ENCODE peak calls at places on chromosomes 2 and 18, in nine cellular contexts. K is MCF 10A; H is lower lobe of right lung; S is AG04449; E is hepatocyte; U is fibroblast of lung; R is CD8-positive, alpha-beta T cell; M is kidney; J is A673. I is an unnamed sample.

GRCh38 chr2:21372654-21373053 is 248.9 kb downstream of the TDRD15 start:
- DNase-seq in M (no peak), U (no peak), J (peak), R (no peak), H (no peak), S (no peak), E (peak), K (peak), I (no peak)

GRCh38 chr2:208595386-208596275 is 189.0 kb downstream of the PTH2R start:
- DNase-seq in K (peak), S (no peak), R (no peak), E (peak), U (peak), J (no peak), M (no peak), H (no peak), I (no peak)

GRCh38 chr2:204608261-204608660 is 63.0 kb downstream of the PARD3B start:
- DNase-seq in H (no peak), M (peak), J (no peak), U (peak), R (no peak), K (no peak), S (peak), E (no peak), I (peak)

GRCh38 chr2:184316911-184317310 is 281.4 kb upstream of the ZNF804A start:
- DNase-seq in H (no peak), S (no peak), R (no peak), M (no peak), K (no peak), E (no peak), U (no peak), J (no peak), I (no peak)

GRCh38 chr2:66874411-66874810 is 439.5 kb downstream of the MEIS1 start:
- DNase-seq in H (no peak), R (no peak), E (no peak), M (no peak), U (peak), J (peak), S (no peak), K (no peak), I (peak)

GRCh38 chr2:47041065-47041464 is 114.0 kb downstream of the STPG4 start:
- DNase-seq in J (no peak), E (peak), U (no peak), S (no peak), M (no peak), K (no peak), H (no peak), R (no peak), I (no peak)

GRCh38 chr2:88818381-88818780 is 126.9 kb downstream of the RPIA start:
- DNase-seq in M (no peak), U (no peak), S (no peak), K (peak), H (no peak), R (no peak), E (no peak), J (no peak), I (no peak)

GRCh38 chr2:20071397-20072383 is 20.3 kb upstream of the LAPTM4A start:
- DNase-seq in H (no peak), K (peak), U (peak), E (peak), S (peak), J (peak), R (no peak), M (no peak), I (peak)

GRCh38 chr2:186903183-186903582 is 54.2 kb upstream of the ZSWIM2 start:
- DNase-seq in R (no peak), U (peak), J (peak), K (peak), S (no peak), M (no peak), H (no peak), E (no peak), I (no peak)

GRCh38 chr18:47184419-47185050 is 8.4 kb upstream of the IER3IP1 start:
- DNase-seq in E (peak), M (no peak), U (peak), K (peak), H (peak), R (no peak), S (no peak), J (no peak), I (peak)

GRCh38 chr2:39228413-39229209 is 15.2 kb downstream of the CDKL4 start:
- DNase-seq in J (no peak), H (no peak), E (no peak), M (no peak), R (no peak), K (no peak), S (no peak), U (peak), I (no peak)

GRCh38 chr2:234682492-234683228 is 185.8 kb upstream of the ARL4C start:
- DNase-seq in H (no peak), J (peak), K (peak), M (no peak), R (no peak), U (peak), S (no peak), E (no peak), I (no peak)

GRCh38 chr2:240066489-240066888 is 13.2 kb upstream of the OR6B3 start:
- DNase-seq in K (no peak), M (no peak), S (no peak), H (no peak), E (no peak), J (no peak), R (no peak), U (no peak), I (no peak)

GRCh38 chr2:60213865-60214657 is 339.4 kb downstream of the BCL11A start:
- DNase-seq in S (no peak), M (no peak), R (no peak), E (peak), J (peak), H (no peak), K (peak), U (no peak), I (no peak)

GRCh38 chr2:21307037-21307436 is 183.3 kb downstream of the TDRD15 start:
- DNase-seq in E (no peak), U (no peak), H (no peak), K (no peak), J (no peak), M (no peak), S (no peak), R (no peak), I (no peak)

GRCh38 chr18:78698914-78699313 is 280.7 kb upstream of the SALL3 start:
- DNase-seq in K (no peak), E (no peak), S (no peak), M (no peak), R (no peak), U (no peak), J (no peak), H (no peak), I (no peak)

GRCh38 chr2:209864716-209865295 is 93.2 kb downstream of the UNC80 start:
- DNase-seq in E (no peak), H (no peak), R (no peak), S (no peak), U (no peak), J (peak), K (no peak), M (peak), I (no peak)

GRCh38 chr18:3972291-3972985 is 482.7 kb downstream of the DLGAP1 start:
- DNase-seq in H (no peak), R (no peak), M (no peak), J (no peak), K (peak), E (no peak), U (peak), S (no peak), I (no peak)

GRCh38 chr18:58785171-58785805 is 79.4 kb upstream of the ZNF532 start:
- DNase-seq in H (no peak), U (peak), J (peak), R (no peak), S (peak), M (peak), E (peak), K (peak), I (peak)
- TF ChIP-seq CTCF in H (no peak), U (no peak), J (no peak), R (no peak), S (peak), M (no peak), E (no peak), K (no peak), I (peak)

GRCh38 chr2:149388120-149388816 is 57.9 kb downstream of the LYPD6 start:
- DNase-seq in J (peak), S (no peak), R (no peak), H (no peak), E (no peak), U (no peak), M (no peak), K (peak), I (no peak)
- TF ChIP-seq CTCF in J (peak), S (no peak), R (no peak), H (no peak), E (peak), U (no peak), M (no peak), K (no peak), I (peak)

GRCh38 chr2:231227309-231228162 is 29.1 kb downstream of the ARMC9 start:
- DNase-seq in E (peak), J (peak), U (peak), M (no peak), S (peak), H (no peak), K (peak), R (peak), I (peak)
- TF ChIP-seq CTCF in E (peak), J (peak), U (peak), M (peak), S (peak), H (peak), K (peak), R (peak), I (peak)

GRCh38 chr18:31721596-31721995 is 37.2 kb upstream of the B4GALT6 start:
- DNase-seq in J (no peak), H (no peak), U (peak), M (no peak), E (no peak), S (no peak), R (no peak), K (no peak), I (no peak)

GRCh38 chr18:31720867-31721266 is 36.5 kb upstream of the B4GALT6 start:
- DNase-seq in K (peak), H (no peak), E (no peak), S (no peak), M (no peak), J (no peak), U (peak), R (no peak), I (no peak)

GRCh38 chr18:31716362-31716761 is 32.0 kb upstream of the B4GALT6 start:
- DNase-seq in K (no peak), M (no peak), H (no peak), E (peak), S (no peak), R (no peak), J (no peak), U (no peak), I (no peak)

GRCh38 chr18:31719363-31720006 is 35.1 kb upstream of the B4GALT6 start:
- DNase-seq in J (no peak), R (no peak), U (no peak), S (no peak), M (no peak), E (no peak), K (no peak), H (no peak), I (no peak)

DNA sequence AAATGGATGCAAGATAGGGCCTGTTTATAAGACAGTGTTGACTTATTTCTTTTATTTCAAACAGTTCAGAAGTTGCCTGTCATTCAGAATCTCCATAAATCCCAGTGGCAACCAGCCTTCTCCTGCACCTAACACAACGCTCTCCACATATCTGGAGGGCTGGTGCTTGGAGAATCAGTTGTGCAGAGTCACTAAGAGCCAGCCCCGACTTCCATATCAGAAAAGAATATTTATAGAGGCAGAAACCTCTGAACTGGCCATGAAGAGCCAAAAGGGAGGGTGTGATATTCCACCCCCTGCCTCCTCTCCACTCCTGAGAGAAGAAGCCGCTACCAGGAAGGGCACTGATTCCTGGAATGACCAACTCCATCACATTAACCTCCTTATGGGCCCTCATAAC is 34.0 kb upstream of the B4GALT6 start:
- DNase-seq in M (no peak), R (no peak), E (no peak), K (no peak), J (no peak), H (no peak), U (no peak), S (no peak), I (no peak)
- TF ChIP-seq CTCF in M (no peak), R (no peak), E (no peak), K (no peak), J (no peak), H (no peak), U (no peak), S (no peak), I (no peak)

DNA sequence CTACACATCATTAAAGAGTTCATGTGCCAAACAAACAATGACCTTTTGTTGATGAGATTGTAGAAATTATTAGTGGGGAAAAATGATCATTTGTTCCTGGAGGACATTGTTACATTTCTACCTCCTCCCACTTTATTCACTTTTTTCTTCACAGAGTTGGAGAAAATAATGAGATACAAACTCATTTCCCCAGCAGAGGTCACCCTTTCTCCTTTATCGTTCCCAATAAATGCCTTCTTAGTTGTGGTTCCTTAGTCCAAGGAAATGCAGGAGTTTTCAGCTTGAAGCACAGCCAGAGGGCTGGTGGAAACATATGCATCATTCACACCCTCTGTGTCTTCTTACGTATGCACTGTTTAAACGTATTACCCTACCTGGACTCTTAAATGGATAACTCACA is 108.8 kb downstream of the SLC4A3 start:
- DNase-seq in U (peak), J (peak), S (no peak), R (no peak), K (peak), H (no peak), E (peak), M (no peak), I (peak)
- TF ChIP-seq CTCF in U (peak), J (peak), S (peak), R (peak), K (peak), H (peak), E (peak), M (peak), I (peak)

GRCh38 chr2:38174646-38175096 is 98.7 kb upstream of the CYP1B1 start:
- DNase-seq in K (peak), J (no peak), E (peak), U (peak), R (no peak), M (no peak), S (peak), H (no peak), I (peak)

GRCh38 chr2:38180754-38181153 is 104.8 kb upstream of the CYP1B1 start:
- DNase-seq in H (no peak), K (no peak), M (no peak), U (no peak), J (no peak), R (no peak), S (no peak), E (no peak), I (no peak)

GRCh38 chr2:38176619-38177021 is 100.7 kb upstream of the CYP1B1 start:
- DNase-seq in E (no peak), S (peak), M (no peak), K (peak), R (no peak), J (no peak), H (no peak), U (peak), I (no peak)

GRCh38 chr2:38178556-38179419 is 102.8 kb upstream of the CYP1B1 start:
- DNase-seq in M (no peak), J (peak), U (peak), K (peak), H (no peak), S (peak), R (no peak), E (peak), I (no peak)

DNA sequence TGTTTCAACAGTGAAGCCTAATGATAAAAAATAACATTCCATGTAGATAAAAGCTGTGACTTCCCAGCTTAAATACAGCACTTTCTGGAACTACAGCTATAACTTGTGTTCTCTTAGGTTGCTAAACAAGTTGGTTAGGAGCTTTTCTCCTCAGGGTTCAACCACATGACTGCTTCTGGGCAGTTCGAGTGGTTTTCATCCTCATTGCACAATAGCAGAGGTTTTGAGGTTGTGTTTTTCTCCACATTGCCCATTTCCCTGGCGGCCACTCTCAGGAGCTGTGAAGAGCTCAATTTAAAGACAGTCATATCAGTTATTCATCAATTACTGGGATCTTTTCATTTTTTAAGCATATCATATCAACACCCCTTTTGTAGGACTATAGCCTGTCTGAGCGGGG is 102.2 kb upstream of the CYP1B1 start:
- DNase-seq in M (no peak), U (peak), J (no peak), K (peak), E (peak), R (no peak), S (no peak), H (peak), I (peak)
- TF ChIP-seq CTCF in M (no peak), U (no peak), J (no peak), K (no peak), E (no peak), R (no peak), S (no peak), H (no peak), I (peak)

GRCh38 chr2:529425-529824 is 147.8 kb downstream of the TMEM18 start:
- DNase-seq in J (peak), S (no peak), K (peak), M (no peak), E (peak), H (no peak), R (no peak), U (no peak), I (no peak)
- TF ChIP-seq CTCF in J (peak), S (no peak), K (peak), M (peak), E (peak), H (no peak), R (peak), U (peak), I (peak)

I was measured in AG09309.